ENCODE peak calls at places on chromosomes 7 and 10, in five cellular contexts. T is naive thymus-derived CD4-positive, alpha-beta T cell; Y is CD8-positive, alpha-beta memory T cell; O is prostate gland; K is MM.1S. R is an unnamed sample.

GRCh38 chr10:12445701-12446334 is 96.5 kb downstream of the CAMK1D start:
- DNase-seq in T (no peak), Y (no peak), O (no peak), K (no peak), R (no peak)

GRCh38 chr7:129264534-129264933 is 39.7 kb downstream of the AHCYL2 start:
- DNase-seq in T (no peak), Y (no peak), O (peak; percentile 35), K (no peak), R (no peak)

GRCh38 chr10:23096814-23097549 is 1.6 kb downstream of the MSRB2 start:
- DNase-seq in T (peak; percentile 30), Y (no peak), O (peak; percentile 29), K (no peak), R (no peak)

GRCh38 chr7:1666251-1666778 is 3.8 kb upstream of the ELFN1 start:
- DNase-seq in T (no peak), Y (peak; percentile 41), O (no peak), K (no peak), R (no peak)

GRCh38 chr10:22534849-22535604 is 179.4 kb downstream of the PIP4K2A start:
- DNase-seq in T (no peak), Y (no peak), O (no peak), K (no peak), R (no peak)

GRCh38 chr7:39212881-39213280 is 235.2 kb downstream of the POU6F2 start:
- DNase-seq in T (no peak), Y (no peak), O (no peak), K (no peak), R (no peak)

GRCh38 chr10:79285315-79286185 is 61.7 kb upstream of the PPIF start:
- DNase-seq in T (no peak), Y (no peak), O (no peak), K (no peak), R (no peak)

GRCh38 chr7:38907066-38907465 is 1.9 kb downstream of the VPS41 start:
- DNase-seq in T (no peak), Y (no peak), O (no peak), K (no peak), R (no peak)

GRCh38 chr7:107874605-107875446 is 16.2 kb upstream of the DLD start:
- DNase-seq in T (peak; percentile 49), Y (peak; percentile 53), O (peak; percentile 68), K (peak; percentile 71), R (peak; percentile 51)

GRCh38 chr10:79410315-79411094 is 34.9 kb downstream of the ZCCHC24 start:
- DNase-seq in T (no peak), Y (no peak), O (no peak), K (no peak), R (no peak)

GRCh38 chr10:7647062-7647664 is 19.6 kb downstream of the ITIH5 start:
- DNase-seq in T (no peak), Y (no peak), O (no peak), K (no peak), R (no peak)

DNA sequence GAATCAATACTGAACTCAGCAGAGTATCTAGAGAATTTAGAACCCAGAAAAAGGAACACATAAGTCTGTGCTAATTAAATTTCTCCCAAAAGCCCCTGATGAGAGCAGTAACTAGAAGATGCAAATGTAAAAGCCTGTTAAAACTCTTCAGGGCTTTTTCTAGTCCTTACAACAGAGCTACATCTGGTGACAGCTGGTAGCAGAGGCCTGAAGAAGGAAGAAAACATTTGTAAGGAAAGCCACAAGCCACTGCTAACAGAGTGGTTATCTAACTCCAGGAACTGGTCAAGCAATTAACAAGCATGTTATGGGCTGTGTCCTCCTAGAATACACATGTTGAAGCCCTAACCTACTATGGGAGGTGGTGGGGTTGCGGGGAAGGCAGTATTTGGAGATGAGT is 24.2 kb downstream of the ITIH5 start:
- DNase-seq in T (no peak), Y (no peak), O (no peak), K (no peak), R (no peak)
- H3K27ac ChIP-seq in T (no peak overlapping the region), Y (no peak overlapping the region), O (no peak overlapping the region), K (no peak overlapping the region), R (no peak overlapping the region)

GRCh38 chr7:28483112-28483511 is 70.8 kb downstream of the CREB5 start:
- DNase-seq in T (no peak), Y (no peak), O (no peak), K (no peak), R (no peak)
- H3K4me1 ChIP-seq in T (no peaks in the 10 kb centered on the region), Y (no peaks in the 10 kb centered on the region), O (no peaks in the 10 kb centered on the region), K (no peaks in the 10 kb centered on the region), R (no peaks in the 10 kb centered on the region)

GRCh38 chr10:100917071-100917470 is 4.3 kb downstream of the SLF2 start:
- DNase-seq in T (no peak), Y (no peak), O (no peak), K (no peak), R (no peak)

GRCh38 chr10:100912609-100913469 is at the start of gene SLF2:
- DNase-seq in T (peak; percentile 89), Y (peak; percentile 90), O (peak; percentile 99), K (peak; percentile 98), R (peak; percentile 97)

GRCh38 chr10:100911472-100911871 is 1.3 kb upstream of the SLF2 start:
- DNase-seq in T (no peak), Y (no peak), O (no peak), K (no peak), R (no peak)

GRCh38 chr10:100912013-100912608 is 652 bp upstream of the SLF2 start:
- DNase-seq in T (no peak), Y (no peak), O (no peak), K (no peak), R (no peak)

GRCh38 chr10:100913470-100913865 is 705 bp downstream of the SLF2 start:
- DNase-seq in T (no peak), Y (no peak), O (no peak), K (no peak), R (no peak)
- H3K27ac ChIP-seq in T (peak overlapping the region; percentile 89), Y (peak overlapping the region; percentile 85), O (peak overlapping the region; percentile 90), K (no peak overlapping the region), R (peak overlapping the region; percentile 94)

DNA sequence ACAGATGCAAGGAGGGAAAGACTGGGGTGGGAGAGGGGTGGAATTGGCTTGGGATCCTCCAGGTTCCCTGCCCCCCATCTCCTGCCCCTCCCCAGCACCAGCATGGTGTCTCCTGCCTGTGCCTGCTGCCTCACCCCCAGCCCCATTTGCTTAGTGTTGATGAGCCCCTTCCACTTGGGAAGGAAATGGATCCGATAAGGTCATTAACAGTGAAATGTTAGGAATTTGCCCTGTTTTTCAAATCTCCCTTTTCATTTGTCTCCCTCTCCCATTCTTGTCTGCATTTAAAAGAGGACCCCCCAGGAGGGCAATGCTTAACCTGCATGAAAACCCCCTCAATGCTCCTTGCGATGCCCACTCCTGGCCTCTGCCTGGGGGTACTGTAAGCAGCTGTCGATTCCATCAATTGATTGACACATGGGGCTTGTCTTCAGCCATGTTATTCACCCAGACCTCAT is 51.5 kb downstream of the HK1 start:
- DNase-seq in T (no peak), Y (no peak), O (no peak), K (no peak), R (no peak)
- H3K4me1 ChIP-seq in T (peaks cover 24% of the 10 kb centered on the region), Y (peaks cover 66% of the 10 kb centered on the region), O (peaks cover 31% of the 10 kb centered on the region), K (no peaks in the 10 kb centered on the region), R (no peaks in the 10 kb centered on the region)

GRCh38 chr10:92157374-92157773 is 133.5 kb downstream of the CPEB3 start:
- DNase-seq in T (no peak), Y (no peak), O (no peak), K (no peak), R (no peak)
- H3K27ac ChIP-seq in T (no peak overlapping the region), Y (no peak overlapping the region), O (no peak overlapping the region), K (no peak overlapping the region), R (no peak overlapping the region)

R was measured in DND-41.